ENCODE peak calls at places on chromosome 16, in five cellular contexts. A is T-helper 2 cell, Y is T follicular helper cell, W is mesendoderm, Z is AG04450. F is an unnamed sample.

GRCh38 chr16:1308036-1308976 is 1.1 kb upstream of the UBE2I start:
- DNase-seq in A (no peak), Y (no peak), W (peak; percentile 94), Z (no peak), F (no peak)

GRCh38 chr16:56246051-56246817 is 54.9 kb downstream of the GNAO1 start:
- DNase-seq in A (no peak), Y (no peak), W (peak; percentile 87), Z (no peak), F (peak; percentile 89)

GRCh38 chr16:19291459-19291858 is 5.9 kb downstream of the CLEC19A start:
- DNase-seq in A (no peak), Y (no peak), W (peak; percentile 94), Z (no peak), F (peak; percentile 74)

GRCh38 chr16:11229906-11230305 is 26.1 kb downstream of the SOCS1 start:
- DNase-seq in A (no peak), Y (no peak), W (no peak), Z (no peak), F (no peak)

GRCh38 chr16:8863594-8864424 is 5.0 kb downstream of the CARHSP1 start:
- DNase-seq in A (no peak), Y (no peak), W (peak; percentile 84), Z (no peak), F (peak; percentile 97)

GRCh38 chr16:17106243-17106791 is 364.4 kb downstream of the XYLT1 start:
- DNase-seq in A (no peak), Y (no peak), W (peak; percentile 69), Z (no peak), F (no peak)

GRCh38 chr16:73071131-73071940 is 23.4 kb upstream of the ZFHX3 start:
- DNase-seq in A (no peak), Y (no peak), W (peak; percentile 84), Z (no peak), F (peak; percentile 45)

GRCh38 chr16:9703731-9704130 is 478.5 kb downstream of the GRIN2A start:
- DNase-seq in A (no peak), Y (no peak), W (no peak), Z (no peak), F (no peak)

GRCh38 chr16:23088018-23088417 is 61.2 kb downstream of the USP31 start:
- DNase-seq in A (no peak), Y (no peak), W (no peak), Z (no peak), F (no peak)

GRCh38 chr16:3993052-3993785 is 112.7 kb upstream of the CREBBP start:
- DNase-seq in A (no peak), Y (no peak), W (no peak), Z (no peak), F (no peak)

GRCh38 chr16:76535-77272 is 1.3 kb upstream of the MPG start:
- DNase-seq in A (no peak), Y (no peak), W (peak; percentile 49), Z (no peak), F (peak; percentile 58)

GRCh38 chr16:86618431-86619262 is 40.3 kb downstream of the FOXL1 start:
- DNase-seq in A (no peak), Y (no peak), W (no peak), Z (peak; percentile 8), F (no peak)

GRCh38 chr16:88566158-88566557 is 4.0 kb upstream of the ZC3H18 start:
- DNase-seq in A (peak; percentile 65), Y (no peak), W (peak; percentile 69), Z (peak; percentile 15), F (peak; percentile 73)

GRCh38 chr16:67015317-67015731 is 13.6 kb upstream of the CBFB start:
- DNase-seq in A (no peak), Y (no peak), W (no peak), Z (no peak), F (peak; percentile 1)

GRCh38 chr16:17437142-17437720 is 33.5 kb downstream of the XYLT1 start:
- DNase-seq in A (no peak), Y (no peak), W (no peak), Z (no peak), F (no peak)

GRCh38 chr16:57764341-57765159 is 29.0 kb downstream of the KATNB1 start:
- DNase-seq in A (no peak), Y (peak; percentile 3), W (peak; percentile 95), Z (peak; percentile 41), F (no peak)

GRCh38 chr16:8962393-8963009 is 1.2 kb downstream of the USP7 start:
- DNase-seq in A (peak; percentile 23), Y (peak; percentile 56), W (peak; percentile 39), Z (no peak), F (no peak)

GRCh38 chr16:49739381-49739780 is 116.5 kb downstream of the ZNF423 start:
- DNase-seq in A (no peak), Y (no peak), W (peak; percentile 85), Z (no peak), F (no peak)

GRCh38 chr16:30728321-30728720 is 19.9 kb upstream of the PHKG2 start:
- DNase-seq in A (no peak), Y (no peak), W (no peak), Z (no peak), F (no peak)

GRCh38 chr16:71894921-71895678 is at the start of gene IST1:
- DNase-seq in A (peak; percentile 96), Y (peak; percentile 97), W (peak; percentile 99), Z (peak; percentile 98), F (peak; percentile 99)

GRCh38 chr16:60432472-60432871 is 1603.8 kb downstream of the CDH8 start:
- DNase-seq in A (no peak), Y (no peak), W (no peak), Z (no peak), F (no peak)

GRCh38 chr16:16096161-16096857 is 127.0 kb downstream of the ABCC6 start:
- DNase-seq in A (no peak), Y (no peak), W (peak; percentile 25), Z (peak; percentile 51), F (no peak)

GRCh38 chr16:20944861-20945390 is 44.4 kb downstream of the LYRM1 start:
- DNase-seq in A (peak; percentile 3), Y (no peak), W (peak; percentile 83), Z (no peak), F (no peak)

GRCh38 chr16:19153876-19154275 is 14.2 kb upstream of the SYT17 start:
- DNase-seq in A (no peak), Y (no peak), W (no peak), Z (no peak), F (no peak)

GRCh38 chr16:16019488-16019887 is 70.1 kb downstream of the ABCC1 start:
- DNase-seq in A (no peak), Y (no peak), W (no peak), Z (no peak), F (no peak)

GRCh38 chr16:67959520-67959919 is 8.9 kb downstream of the SLC12A4 start:
- DNase-seq in A (no peak), Y (no peak), W (no peak), Z (no peak), F (no peak)

GRCh38 chr16:67210069-67210937 is 11.4 kb downstream of the ELMO3 start:
- DNase-seq in A (no peak), Y (no peak), W (no peak), Z (no peak), F (no peak)

GRCh38 chr16:11306997-11307638 is 26.0 kb upstream of the PRM1 start:
- DNase-seq in A (no peak), Y (no peak), W (no peak), Z (no peak), F (no peak)

GRCh38 chr16:4082474-4083044 is 33.7 kb downstream of the ADCY9 start:
- DNase-seq in A (no peak), Y (no peak), W (no peak), Z (no peak), F (no peak)

GRCh38 chr16:57809843-57810196 is 7.5 kb upstream of the KIFC3 start:
- DNase-seq in A (no peak), Y (no peak), W (no peak), Z (no peak), F (no peak)

GRCh38 chr16:75289189-75289588 is 37.8 kb upstream of the BCAR1 start:
- DNase-seq in A (no peak), Y (no peak), W (peak; percentile 93), Z (no peak), F (no peak)

GRCh38 chr16:57797526-57798266 is 4.6 kb downstream of the KIFC3 start:
- DNase-seq in A (no peak), Y (no peak), W (peak; percentile 92), Z (no peak), F (no peak)

GRCh38 chr16:57795431-57795878 is 6.8 kb downstream of the KIFC3 start:
- DNase-seq in A (no peak), Y (no peak), W (peak; percentile 90), Z (no peak), F (peak; percentile 79)

GRCh38 chr16:54647731-54648221 is 282.9 kb upstream of the IRX5 start:
- DNase-seq in A (no peak), Y (no peak), W (no peak), Z (no peak), F (no peak)

GRCh38 chr16:57347858-57348257 is 10.7 kb upstream of the CCL22 start:
- DNase-seq in A (no peak), Y (no peak), W (no peak), Z (no peak), F (no peak)

GRCh38 chr16:22188595-22189442 is 17.3 kb upstream of the EEF2K start:
- DNase-seq in A (peak; percentile 32), Y (peak; percentile 57), W (peak; percentile 83), Z (peak; percentile 86), F (peak; percentile 26)

GRCh38 chr16:66927012-66927436 is 1.7 kb upstream of the RRAD start:
- DNase-seq in A (no peak), Y (no peak), W (peak; percentile 87), Z (no peak), F (no peak)